ENCODE peak calls at places on chromosomes 11 and 22, in six cellular contexts. K is AG08395; D is T1000; Q is effector memory CD4-positive, alpha-beta T cell; Z is activated CD4-positive, alpha-beta T cell treated with anti-CD3 and anti-CD28 coated beads, Interleukin-2, amount 10 ng/mL, durations not matched to agents 7 days and 5 days; A is NCI-H460. J is an unnamed sample.

GRCh38 chr11:62171261-62171723 is 18.7 kb upstream of the SCGB1D1 start:
- DNase-seq in K (peak; percentile 53), D (no peak), Q (peak; percentile 27), Z (peak; percentile 84), A (peak; percentile 79), J (peak; percentile 81)

GRCh38 chr11:112310867-112311266 is 50.2 kb upstream of the PLET1 start:
- DNase-seq in K (no peak), D (no peak), Q (no peak), Z (no peak), A (no peak), J (no peak)

GRCh38 chr11:118180300-118180703 is 3.9 kb upstream of the SCN2B start:
- DNase-seq in K (peak; percentile 48), D (no peak), Q (no peak), Z (peak; percentile 29), A (no peak), J (peak; percentile 21)

GRCh38 chr11:6431861-6432260 is 8.9 kb downstream of the HPX start:
- DNase-seq in K (peak; percentile 93), D (peak; percentile 84), Q (no peak), Z (no peak), A (peak; percentile 12), J (peak; percentile 41)

GRCh38 chr11:9973921-9974320 is 310.0 kb downstream of the SWAP70 start:
- DNase-seq in K (peak; percentile 17), D (no peak), Q (no peak), Z (no peak), A (no peak), J (peak; percentile 29)

GRCh38 chr11:95081412-95081811 is 8.2 kb upstream of the ENDOD1 start:
- DNase-seq in K (no peak), D (no peak), Q (no peak), Z (no peak), A (no peak), J (no peak)

GRCh38 chr11:76891285-76891684 is 30.6 kb downstream of the ACER3 start:
- DNase-seq in K (no peak), D (no peak), Q (no peak), Z (no peak), A (no peak), J (peak; percentile 7)

GRCh38 chr11:12287009-12287373 is 90.4 kb upstream of the PARVA start:
- DNase-seq in K (peak; percentile 89), D (peak; percentile 53), Q (no peak), Z (no peak), A (no peak), J (peak; percentile 97)

GRCh38 chr11:87451400-87451799 is 413.7 kb downstream of the TMEM135 start:
- DNase-seq in K (no peak), D (no peak), Q (no peak), Z (no peak), A (no peak), J (no peak)

GRCh38 chr11:130544266-130544665 is 95.8 kb downstream of the ADAMTS15 start:
- DNase-seq in K (no peak), D (no peak), Q (no peak), Z (no peak), A (no peak), J (no peak)

GRCh38 chr22:37982151-37982838 is 2.1 kb downstream of the SOX10 start:
- DNase-seq in K (no peak), D (no peak), Q (no peak), Z (no peak), A (no peak), J (no peak)

GRCh38 chr11:104164028-104164520 is at the start of gene PDGFD:
- DNase-seq in K (peak; percentile 41), D (peak; percentile 26), Q (no peak), Z (no peak), A (peak; percentile 3), J (peak; percentile 78)

GRCh38 chr11:77322506-77322905 is 21.0 kb upstream of the GDPD4 start:
- DNase-seq in K (peak; percentile 75), D (no peak), Q (no peak), Z (no peak), A (no peak), J (peak; percentile 69)